ENCODE peak calls at places on chromosomes 11 and 22, in five cellular contexts. Q, F, K, G and D are unnamed samples.

GRCh38 chr22:25447067-25447688 is 117.3 kb upstream of the GRK3 start:
- DNase-seq in K (no peak), G (no peak), F (no peak), Q (no peak), D (no peak)

GRCh38 chr22:24516301-24516737 is 21.2 kb downstream of the UPB1 start:
- DNase-seq in F (peak), Q (no peak), K (no peak), G (no peak), D (no peak)

GRCh38 chr22:27684856-27685255 is 116.7 kb downstream of the MN1 start:
- DNase-seq in Q (no peak), G (no peak), K (no peak), F (no peak), D (no peak)

GRCh38 chr11:83871013-83871412 is 584.8 kb upstream of the CCDC90B start:
- DNase-seq in F (no peak), G (no peak), Q (no peak), K (no peak), D (no peak)

GRCh38 chr11:20671856-20672546 is 2.6 kb downstream of the NELL1 start:
- DNase-seq in F (peak), K (no peak), Q (no peak), G (no peak), D (no peak)

GRCh38 chr22:41598081-41598480 is 8.4 kb upstream of the PMM1 start:
- DNase-seq in K (no peak), F (peak), G (no peak), Q (no peak), D (no peak)

GRCh38 chr11:88398372-88399140 is 61.0 kb upstream of the CTSC start:
- DNase-seq in K (no peak), G (no peak), Q (no peak), F (peak), D (no peak)

GRCh38 chr22:22184277-22184807 is 60.2 kb upstream of the VPREB1 start:
- DNase-seq in Q (no peak), G (no peak), F (no peak), K (no peak), D (no peak)

GRCh38 chr11:79493555-79494171 is 52.8 kb upstream of the TENM4 start:
- DNase-seq in F (peak), K (peak), Q (peak), G (peak), D (peak)

GRCh38 chr11:96827164-96827563 is 437.4 kb downstream of the JRKL start:
- DNase-seq in F (no peak), K (no peak), G (no peak), Q (no peak), D (no peak)

GRCh38 chr11:117910525-117910924 is 18.7 kb downstream of the TMPRSS13 start:
- DNase-seq in K (no peak), Q (no peak), G (no peak), F (no peak), D (no peak)

GRCh38 chr11:8829556-8829955 is 81.4 kb upstream of the AKIP1 start:
- DNase-seq in F (no peak), K (no peak), Q (no peak), G (peak), D (peak)

GRCh38 chr11:86696004-86696403 is 23.6 kb upstream of the ME3 start:
- DNase-seq in Q (no peak), G (no peak), K (no peak), F (peak), D (no peak)

GRCh38 chr22:42561856-42562255 is 8.1 kb downstream of the SERHL2 start:
- DNase-seq in Q (no peak), K (no peak), F (no peak), G (no peak), D (no peak)

GRCh38 chr11:64876835-64877341 is 1.5 kb downstream of the EHD1 start:
- DNase-seq in F (peak), K (no peak), G (no peak), Q (no peak), D (no peak)

GRCh38 chr22:32558681-32559355 is 84.2 kb downstream of the FBXO7 start:
- DNase-seq in Q (peak), K (no peak), G (no peak), F (peak), D (no peak)

GRCh38 chr11:122656073-122656630 is 630 bp downstream of the UBASH3B start:
- DNase-seq in Q (no peak), G (peak), F (peak), K (peak), D (peak)

GRCh38 chr22:35752833-35753189 is 35.1 kb downstream of the APOL5 start:
- DNase-seq in K (no peak), G (no peak), Q (no peak), F (no peak), D (no peak)

GRCh38 chr11:123072279-123072678 is 10.3 kb upstream of the HSPA8 start:
- DNase-seq in K (no peak), F (no peak), G (no peak), Q (no peak), D (no peak)

GRCh38 chr11:7909585-7910325 is 21.3 kb downstream of the OR10A6 start:
- DNase-seq in F (no peak), Q (no peak), K (no peak), G (no peak), D (no peak)

GRCh38 chr11:120682866-120683265 is 171.3 kb downstream of the GRIK4 start:
- DNase-seq in F (peak), Q (no peak), K (no peak), G (no peak), D (no peak)

DNA sequence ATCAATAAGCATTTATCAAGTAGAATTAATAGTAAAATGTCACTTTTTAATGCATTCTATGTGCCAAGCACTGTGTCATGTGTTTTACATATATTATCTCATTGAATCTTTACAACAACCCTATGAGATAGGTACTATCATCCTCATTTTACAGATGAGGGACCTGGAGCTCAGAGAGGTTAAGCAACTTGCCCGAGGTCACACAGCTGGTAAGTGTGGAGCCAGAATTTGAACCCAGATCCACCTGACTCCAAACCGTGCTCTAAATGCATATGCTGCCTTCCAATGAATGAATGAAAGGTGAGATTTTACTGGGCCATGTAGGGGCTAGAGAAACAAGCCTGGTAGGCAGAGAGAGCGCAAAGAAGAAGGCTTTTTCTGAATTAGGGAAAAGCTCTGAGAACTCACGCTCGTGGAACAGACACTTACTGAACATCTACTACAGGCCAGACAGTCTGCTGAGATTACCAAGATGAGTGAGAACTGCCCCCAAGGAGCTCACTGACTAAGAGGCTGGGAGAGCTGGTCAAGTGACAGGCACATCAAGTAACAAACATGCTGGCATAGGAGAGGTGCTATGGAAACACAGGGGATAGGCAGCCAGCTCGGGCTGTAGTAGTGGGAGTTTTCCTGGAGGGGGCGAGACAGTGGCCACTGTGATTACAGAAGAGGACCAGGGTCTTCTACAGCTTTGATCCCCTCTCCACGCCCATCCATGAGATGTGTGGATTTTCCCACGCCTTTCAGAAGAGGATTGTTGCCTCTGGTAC is 4.4 kb downstream of the ABCG4 start:
- DNase-seq in Q (no peak), G (no peak), K (no peak), F (no peak), D (no peak)
- TF ChIP-seq CTCF in Q (no peak), G (no peak), K (no peak), F (no peak), D (peak)

DNA sequence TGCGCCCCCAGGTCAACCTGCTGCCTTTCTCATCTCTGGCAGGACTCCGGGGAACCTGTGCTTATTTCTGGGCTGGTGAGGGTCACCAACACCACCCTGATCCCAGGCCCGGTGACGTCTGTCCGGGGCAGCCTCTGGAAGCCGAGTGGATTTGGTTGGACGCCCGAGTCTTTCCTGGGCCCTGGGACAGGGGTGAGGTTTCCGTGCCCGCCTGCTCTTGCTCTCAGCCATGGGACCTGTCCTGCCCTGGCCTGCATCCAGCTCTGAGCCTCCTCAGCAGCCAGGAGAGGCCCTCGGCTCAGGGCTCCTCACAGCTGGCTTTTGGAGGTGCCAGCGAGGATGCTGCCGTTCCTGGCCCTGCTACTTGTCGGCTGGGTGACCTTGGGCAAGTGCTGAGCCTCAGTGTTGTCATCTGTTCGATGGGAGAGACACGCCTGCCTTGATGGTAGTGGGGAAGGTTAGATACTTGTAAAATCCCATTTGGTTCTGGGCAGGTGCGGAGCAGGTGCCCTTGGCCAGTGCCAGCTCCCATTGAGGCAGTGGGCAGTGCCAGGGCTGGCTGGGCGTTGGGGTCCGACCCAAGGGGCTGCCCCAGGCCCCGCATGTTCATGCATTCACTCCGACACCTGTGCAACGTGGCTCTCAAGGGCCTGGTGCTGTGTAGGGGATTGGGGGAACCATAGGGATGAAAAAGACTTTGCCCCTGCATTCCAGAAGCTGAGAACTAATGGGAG is 58.9 kb upstream of the THY1 start:
- DNase-seq in G (peak), F (no peak), K (no peak), Q (peak), D (peak)
- TF ChIP-seq CTCF in G (no peak), F (no peak), K (no peak), Q (no peak), D (peak)

GRCh38 chr11:101436511-101437142 is 147.2 kb downstream of the TRPC6 start:
- DNase-seq in F (peak), G (no peak), Q (no peak), K (no peak), D (no peak)

GRCh38 chr11:101442171-101442570 is 141.6 kb downstream of the TRPC6 start:
- DNase-seq in G (no peak), K (no peak), F (peak), Q (no peak), D (no peak)

GRCh38 chr11:101441747-101442146 is 142.1 kb downstream of the TRPC6 start:
- DNase-seq in G (no peak), K (no peak), F (no peak), Q (no peak), D (no peak)

GRCh38 chr11:101438126-101438525 is 145.7 kb downstream of the TRPC6 start:
- DNase-seq in Q (no peak), G (no peak), K (no peak), F (no peak), D (no peak)

DNA sequence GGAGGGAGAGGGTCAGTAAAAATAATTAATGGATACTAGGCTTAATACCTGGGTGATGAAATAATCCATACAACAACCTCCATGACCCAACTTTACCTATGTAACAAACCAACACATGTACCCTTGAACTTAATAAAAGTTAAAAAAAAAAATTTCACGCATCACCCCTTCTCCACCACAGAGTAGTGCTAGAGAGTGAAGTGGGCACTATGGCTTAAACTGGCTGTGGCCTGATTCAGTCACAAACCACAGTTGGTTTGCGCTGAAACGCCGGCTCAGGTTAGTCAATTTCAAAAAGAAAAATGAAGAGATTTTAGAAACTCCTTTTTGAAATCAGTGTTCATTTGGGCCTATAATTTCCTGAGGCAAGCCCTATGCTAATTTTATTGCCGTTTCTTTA is 144.3 kb downstream of the TRPC6 start:
- DNase-seq in K (no peak), F (no peak), G (no peak), Q (no peak), D (no peak)
- TF ChIP-seq CTCF in K (no peak), F (no peak), G (no peak), Q (no peak), D (peak)

GRCh38 chr22:43747877-43748276 is 64.2 kb downstream of the EFCAB6 start:
- DNase-seq in G (no peak), Q (no peak), K (no peak), F (no peak), D (no peak)
- TF ChIP-seq CTCF in G (no peak), Q (no peak), K (no peak), F (no peak), D (no peak)

DNA sequence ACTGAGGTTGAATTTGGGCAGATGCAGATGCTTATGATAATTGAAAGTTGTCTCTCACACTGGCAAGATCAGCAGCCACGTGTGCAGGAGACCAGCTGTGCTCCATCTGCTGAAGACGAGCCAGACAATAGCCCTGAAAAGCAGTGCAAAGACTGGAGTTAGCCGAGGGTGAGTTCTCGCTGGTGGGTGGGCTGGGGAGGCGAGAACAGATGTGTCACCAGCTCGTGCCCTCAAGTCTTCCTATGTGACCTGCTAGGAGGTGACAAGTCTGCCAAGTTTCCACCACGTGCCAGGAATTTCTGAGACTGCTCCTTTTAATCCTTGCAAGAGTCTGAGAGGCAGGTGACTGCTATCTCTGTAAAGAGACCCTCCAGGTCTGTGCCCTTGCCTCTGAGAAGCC is 661.4 kb upstream of the B3GAT1 start:
- DNase-seq in K (no peak), Q (no peak), F (no peak), G (no peak), D (no peak)
- TF ChIP-seq CTCF in K (no peak), Q (no peak), F (no peak), G (no peak), D (no peak)

GRCh38 chr11:115535781-115536180 is 31.6 kb upstream of the CADM1 start:
- DNase-seq in K (no peak), F (no peak), Q (no peak), G (no peak), D (no peak)

GRCh38 chr11:115525600-115526006 is 21.4 kb upstream of the CADM1 start:
- DNase-seq in Q (no peak), F (no peak), K (no peak), G (no peak), D (no peak)

GRCh38 chr11:115527534-115528125 is 23.4 kb upstream of the CADM1 start:
- DNase-seq in F (peak), G (no peak), K (no peak), Q (no peak), D (no peak)

GRCh38 chr11:115528217-115528616 is 24.0 kb upstream of the CADM1 start:
- DNase-seq in G (no peak), Q (no peak), F (no peak), K (no peak), D (no peak)

DNA sequence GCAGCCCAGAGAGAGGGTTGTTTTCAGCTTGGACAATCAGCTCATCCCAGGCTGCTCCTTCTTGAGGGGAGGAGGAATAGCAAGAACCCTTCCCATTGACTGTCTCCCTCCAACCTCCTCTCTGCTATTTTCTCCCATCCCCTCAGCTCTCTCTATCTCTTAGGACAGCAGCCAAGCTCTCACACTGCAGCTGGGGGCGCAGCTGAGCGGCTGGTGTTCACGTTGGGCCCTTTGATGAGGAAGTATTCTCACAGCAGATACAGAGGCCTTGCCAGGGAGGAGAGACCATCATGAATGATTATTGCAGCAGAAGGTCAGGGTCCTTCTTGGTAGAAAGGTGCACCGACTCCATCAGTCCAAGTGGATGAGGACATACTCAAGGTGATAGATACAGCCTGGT is 26.5 kb upstream of the CADM1 start:
- DNase-seq in G (no peak), F (no peak), K (no peak), Q (no peak), D (no peak)
- TF ChIP-seq CTCF in G (no peak), F (no peak), K (no peak), Q (no peak), D (no peak)

DNA sequence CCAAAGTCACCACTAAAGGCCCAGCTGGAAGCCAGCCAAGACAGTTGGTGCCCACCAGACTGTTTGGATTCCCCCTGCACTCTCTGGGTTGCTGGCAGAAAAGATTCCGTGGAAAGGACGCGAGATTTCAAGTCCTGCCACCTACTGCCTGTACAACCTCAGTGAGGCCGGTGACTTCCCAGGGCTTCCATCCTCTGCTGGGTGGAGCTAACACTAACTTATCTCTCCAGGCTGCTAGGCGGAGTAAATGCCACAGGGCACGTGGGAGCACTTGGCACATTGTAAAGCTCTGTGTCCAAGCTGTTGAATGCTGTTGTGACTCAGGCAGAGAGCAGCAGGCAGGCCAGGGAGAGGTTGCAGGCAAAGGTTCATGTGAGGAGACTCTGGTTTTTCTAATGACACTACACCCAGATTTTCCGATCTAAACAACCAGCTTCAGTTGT is 50.9 kb upstream of the CDON start:
- DNase-seq in K (no peak), Q (peak), G (peak), F (peak), D (no peak)
- TF ChIP-seq CTCF in K (no peak), Q (no peak), G (no peak), F (no peak), D (no peak)